ENCODE peak calls at places on chromosomes 16 and 17, in seven cellular contexts. U, P, O, J, H, L and G are unnamed samples.
A peak's percentile ranks its signal among the peaks of the same experiment; 100 is the strongest.

GRCh38 chr17:57143341-57143740 is 58.3 kb downstream of the AKAP1 start:
- DNase-seq in U (no peak), P (no peak), O (no peak), J (no peak), H (no peak), L (no peak), G (no peak)

GRCh38 chr16:22098538-22099255 is 6.4 kb downstream of the VWA3A start:
- DNase-seq in U (no peak), P (peak; percentile 17), O (peak; percentile 55), J (peak; percentile 67), H (peak; percentile 56), L (peak; percentile 89), G (no peak)

GRCh38 chr16:54125751-54126655 is 160.6 kb downstream of the IRX3 start:
- DNase-seq in U (no peak), P (no peak), O (no peak), J (no peak), H (no peak), L (no peak), G (no peak)

GRCh38 chr17:36849871-36850348 is 87.4 kb upstream of the LHX1 start:
- DNase-seq in U (no peak), P (peak; percentile 49), O (peak; percentile 59), J (peak; percentile 55), H (peak; percentile 51), L (no peak), G (no peak)

GRCh38 chr16:50065624-50066481 is at the start of gene HEATR3:
- DNase-seq in U (peak; percentile 84), P (peak; percentile 82), O (peak; percentile 95), J (peak; percentile 95), H (peak; percentile 87), L (peak; percentile 88), G (peak; percentile 30)

GRCh38 chr17:38620551-38621277 is 15.0 kb upstream of the SRCIN1 start:
- DNase-seq in U (no peak), P (no peak), O (no peak), J (no peak), H (no peak), L (peak; percentile 100), G (no peak)

GRCh38 chr17:5516060-5516792 is 29.9 kb downstream of the MIS12 start:
- DNase-seq in U (no peak), P (no peak), O (peak; percentile 54), J (no peak), H (peak; percentile 66), L (peak; percentile 93), G (no peak)

GRCh38 chr16:65600629-65601028 is 478.8 kb upstream of the CDH11 start:
- DNase-seq in U (no peak), P (no peak), O (no peak), J (no peak), H (no peak), L (no peak), G (no peak)

DNA sequence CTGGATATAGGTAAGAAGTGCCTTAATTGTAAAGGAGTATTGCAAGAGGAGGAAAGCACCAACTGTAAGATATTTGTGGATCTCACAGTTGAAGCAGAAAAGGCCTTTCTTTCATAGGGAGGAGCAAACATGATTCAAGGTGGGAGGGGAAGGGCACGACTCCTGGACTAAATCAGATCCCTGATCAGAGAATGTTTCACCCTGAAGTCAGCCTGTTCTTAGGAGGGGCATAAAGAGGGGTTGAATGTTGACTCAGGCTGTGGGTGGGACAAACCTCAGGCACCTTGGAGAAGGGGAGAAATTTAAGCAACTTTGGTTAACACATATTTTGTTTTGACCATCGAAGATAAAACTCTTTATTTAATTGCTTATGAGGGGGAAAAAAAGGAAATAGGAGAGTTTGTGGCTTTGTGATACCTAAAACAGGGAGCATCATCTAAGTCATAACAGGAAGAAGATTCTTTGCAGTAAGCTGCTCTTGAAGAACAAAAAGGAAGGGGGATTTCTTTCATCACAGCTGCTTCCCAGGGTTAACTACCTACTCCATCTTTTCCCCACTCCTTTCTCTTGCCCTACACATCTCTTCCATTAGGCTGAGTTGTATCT is 158.6 kb upstream of the ZNF267 start:
- DNase-seq in U (no peak), P (no peak), O (no peak), J (no peak), H (no peak), L (no peak), G (no peak)
- H3K9ac ChIP-seq in U (no peak overlapping the region), P (no peak overlapping the region), O (no peak overlapping the region), J (no peak overlapping the region), H (no peak overlapping the region), L (peak overlapping the region; percentile 93), G (no peak overlapping the region)

GRCh38 chr16:85898521-85899442 is at the start of gene IRF8:
- DNase-seq in U (no peak), P (peak; percentile 59), O (peak; percentile 81), J (no peak), H (no peak), L (no peak), G (no peak)
- TF ChIP-seq EZH2 in U (peak; percentile 69), P (no peak), O (peak; percentile 95), J (no peak), H (no peak), L (peak; percentile 97), G (no peak)

GRCh38 chr16:80427800-80428199 is 113.0 kb upstream of the DYNLRB2 start:
- DNase-seq in U (no peak), P (no peak), O (no peak), J (no peak), H (no peak), L (no peak), G (no peak)
- TF ChIP-seq POLR2AphosphoS5 in U (no peak), P (no peak), O (no peak), J (no peak), H (no peak), L (no peak), G (no peak)

GRCh38 chr16:70747703-70748631 is 53.0 kb downstream of the VAC14 start:
- DNase-seq in U (no peak), P (no peak), O (no peak), J (peak; percentile 55), H (no peak), L (no peak), G (no peak)
- H3K9ac ChIP-seq in U (no peak overlapping the region), P (no peak overlapping the region), O (no peak overlapping the region), J (peak overlapping the region; percentile 85), H (peak overlapping the region; percentile 74), L (peak overlapping the region; percentile 65), G (no peak overlapping the region)

GRCh38 chr17:28086519-28086918 is 44.0 kb downstream of the NLK start:
- DNase-seq in U (no peak), P (no peak), O (no peak), J (no peak), H (no peak), L (no peak), G (no peak)
- TF ChIP-seq EZH2 in U (no peak), P (no peak), O (no peak), J (no peak), H (no peak), L (no peak), G (no peak)

GRCh38 chr17:45338023-45338781 is 21.4 kb upstream of the MAP3K14 start:
- DNase-seq in U (no peak), P (no peak), O (peak; percentile 87), J (no peak), H (no peak), L (no peak), G (no peak)
- TF ChIP-seq POLR2AphosphoS5 in U (no peak), P (no peak), O (peak; percentile 45), J (no peak), H (no peak), L (no peak), G (no peak)